ENCODE peak calls at places on chromosomes 1 and 21, in five cellular contexts. A, J, M, L and Y are unnamed samples.

GRCh38 chr1:103106426-103107321 is 1.6 kb downstream of the COL11A1 start:
- DNase-seq in L (peak), M (peak), J (no peak), A (no peak), Y (no peak)

GRCh38 chr1:204075116-204075636 is 2.3 kb downstream of the SOX13 start:
- DNase-seq in L (no peak), M (no peak), J (peak), A (no peak), Y (no peak)

GRCh38 chr1:86846166-86846647 is 67.7 kb downstream of the SELENOF start:
- DNase-seq in M (peak), A (no peak), L (peak), J (no peak), Y (no peak)

GRCh38 chr1:45177452-45177851 is 29.0 kb downstream of the ZSWIM5 start:
- DNase-seq in M (no peak), J (no peak), A (no peak), L (no peak), Y (no peak)

GRCh38 chr1:116345830-116346229 is 27.2 kb upstream of the ATP1A1 start:
- DNase-seq in J (no peak), L (no peak), A (no peak), M (no peak), Y (no peak)

GRCh38 chr1:226987179-226987536 is 47.1 kb downstream of the COQ8A start:
- DNase-seq in M (no peak), A (no peak), J (no peak), L (no peak), Y (no peak)

GRCh38 chr1:90795396-90795795 is 78.3 kb upstream of the BARHL2 start:
- DNase-seq in M (no peak), L (no peak), J (no peak), A (no peak), Y (no peak)

GRCh38 chr1:81388435-81388834 is 412.3 kb upstream of the ADGRL2 start:
- DNase-seq in M (no peak), J (no peak), L (no peak), A (no peak), Y (no peak)

GRCh38 chr21:31557956-31558838 is 101.3 kb upstream of the SOD1 start:
- DNase-seq in L (no peak), M (no peak), J (no peak), A (no peak), Y (no peak)

GRCh38 chr1:94239796-94240195 is 2.4 kb upstream of the ARHGAP29 start:
- DNase-seq in M (no peak), L (no peak), J (no peak), A (no peak), Y (no peak)

GRCh38 chr1:195153107-195153506 is 1455.1 kb downstream of the KCNT2 start:
- DNase-seq in M (no peak), A (no peak), J (no peak), L (no peak), Y (no peak)

GRCh38 chr1:195150768-195151167 is 1457.5 kb downstream of the KCNT2 start:
- DNase-seq in J (no peak), L (no peak), A (no peak), M (no peak), Y (no peak)
- TF ChIP-seq POLR2AphosphoS5 in J (no peak), L (no peak), A (no peak), M (no peak), Y (no peak)

GRCh38 chr1:160608514-160608913 is 29.2 kb upstream of the CD84 start:
- DNase-seq in M (no peak), J (no peak), A (no peak), L (no peak), Y (no peak)
- TF ChIP-seq POLR2AphosphoS5 in M (no peak), J (no peak), A (no peak), L (no peak), Y (no peak)

DNA sequence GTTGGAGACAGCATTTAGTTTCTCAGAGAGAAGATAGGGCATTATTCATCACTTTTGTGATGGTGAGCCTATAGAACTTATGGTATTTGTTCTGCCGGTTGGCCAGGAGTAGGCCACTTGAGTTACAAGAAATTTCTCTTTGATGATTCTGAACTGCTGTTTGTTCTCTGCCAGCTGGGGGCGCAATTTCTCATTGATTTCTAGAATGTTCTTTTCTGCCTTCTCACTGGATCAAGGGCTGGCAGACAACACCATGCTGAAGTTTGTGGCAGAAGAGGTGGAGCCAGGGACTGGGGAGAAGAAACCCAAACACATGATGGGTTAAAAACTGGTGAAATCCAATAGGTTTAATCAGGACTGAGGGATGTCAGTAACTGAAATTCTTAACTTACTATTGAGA is 360.6 kb downstream of the FAM72C start:
- DNase-seq in A (no peak), M (no peak), L (no peak), J (no peak), Y (no peak)
- TF ChIP-seq POLR2AphosphoS5 in A (no peak), M (no peak), L (no peak), J (no peak), Y (no peak)

GRCh38 chr21:36790616-36791015 is 91.7 kb downstream of the SIM2 start:
- DNase-seq in A (no peak), L (no peak), M (no peak), J (no peak), Y (no peak)

GRCh38 chr21:36784942-36785341 is 86.0 kb downstream of the SIM2 start:
- DNase-seq in A (no peak), L (no peak), J (no peak), M (no peak), Y (no peak)

GRCh38 chr21:36791150-36791549 is 92.2 kb downstream of the SIM2 start:
- DNase-seq in M (no peak), A (no peak), L (no peak), J (no peak), Y (no peak)

GRCh38 chr21:36785615-36786014 is 86.7 kb downstream of the SIM2 start:
- DNase-seq in A (no peak), M (no peak), L (no peak), J (no peak), Y (no peak)

GRCh38 chr21:36788116-36788515 is 89.2 kb downstream of the SIM2 start:
- DNase-seq in M (no peak), A (no peak), L (no peak), J (peak), Y (no peak)
- TF ChIP-seq POLR2AphosphoS5 in M (no peak), A (no peak), L (no peak), J (peak), Y (no peak)

GRCh38 chr1:57319165-57319564 is 104.7 kb downstream of the DAB1 start:
- DNase-seq in L (no peak), J (no peak), M (no peak), A (no peak), Y (no peak)
- TF ChIP-seq POLR2AphosphoS5 in L (no peak), J (no peak), M (no peak), A (no peak), Y (no peak)

GRCh38 chr1:206832352-206832751 is 33.1 kb upstream of the IL20 start:
- DNase-seq in M (no peak), A (no peak), L (no peak), J (no peak), Y (no peak)
- TF ChIP-seq POLR2AphosphoS5 in M (no peak), A (no peak), L (no peak), J (no peak), Y (no peak)